ENCODE peak calls at places on chromosome 1, in four cellular contexts. One of them, this sample, is unnamed.

GRCh38 chr1:70397013-70397412 is 14.1 kb upstream of the CTH start:
- DNase-seq in brain microvascular endothelial cell: no peak
- DNase-seq in kidney epithelial cell: no peak
- DNase-seq in thyroid gland: no peak
- DNase-seq in this sample: no peak

GRCh38 chr1:160500321-160500990 is 22.6 kb downstream of the SLAMF6 start:
- DNase-seq in thyroid gland: no peak
- DNase-seq in kidney epithelial cell: no peak
- DNase-seq in brain microvascular endothelial cell: no peak
- DNase-seq in this sample: no peak

GRCh38 chr1:59672851-59673574 is 141.7 kb upstream of the HOOK1 start:
- DNase-seq in brain microvascular endothelial cell: peak
- DNase-seq in thyroid gland: no peak
- DNase-seq in kidney epithelial cell: peak
- DNase-seq in this sample: peak

GRCh38 chr1:161473363-161473762 is 31.9 kb upstream of the FCGR2A start:
- DNase-seq in brain microvascular endothelial cell: no peak
- DNase-seq in kidney epithelial cell: no peak
- DNase-seq in thyroid gland: no peak
- DNase-seq in this sample: no peak

GRCh38 chr1:151399890-151400235 is 490 bp downstream of the PSMB4 start:
- DNase-seq in kidney epithelial cell: no peak
- DNase-seq in thyroid gland: peak
- DNase-seq in brain microvascular endothelial cell: peak
- DNase-seq in this sample: no peak

GRCh38 chr1:71526824-71527223 is 446.0 kb upstream of the ZRANB2 start:
- DNase-seq in thyroid gland: no peak
- DNase-seq in kidney epithelial cell: no peak
- DNase-seq in brain microvascular endothelial cell: no peak
- DNase-seq in this sample: no peak

GRCh38 chr1:34163792-34164509 is 1.1 kb downstream of the CSMD2 start:
- DNase-seq in brain microvascular endothelial cell: no peak
- DNase-seq in kidney epithelial cell: no peak
- DNase-seq in thyroid gland: no peak
- DNase-seq in this sample: no peak

GRCh38 chr1:27508139-27508665 is 18.2 kb upstream of the WASF2 start:
- DNase-seq in thyroid gland: no peak
- DNase-seq in brain microvascular endothelial cell: no peak
- DNase-seq in kidney epithelial cell: no peak
- DNase-seq in this sample: no peak

GRCh38 chr1:222904451-222904850 is 89.6 kb downstream of the DISP1 start:
- DNase-seq in thyroid gland: peak
- DNase-seq in brain microvascular endothelial cell: no peak
- DNase-seq in kidney epithelial cell: no peak
- DNase-seq in this sample: no peak

GRCh38 chr1:181116819-181117390 is 28.4 kb downstream of the IER5 start:
- DNase-seq in thyroid gland: no peak
- DNase-seq in kidney epithelial cell: no peak
- DNase-seq in brain microvascular endothelial cell: no peak
- DNase-seq in this sample: no peak

GRCh38 chr1:243433737-243434370 is 178.0 kb downstream of the SDCCAG8 start:
- DNase-seq in kidney epithelial cell: no peak
- DNase-seq in thyroid gland: no peak
- DNase-seq in brain microvascular endothelial cell: peak
- DNase-seq in this sample: no peak

GRCh38 chr1:180182721-180183311 is 28.1 kb downstream of the QSOX1 start:
- DNase-seq in kidney epithelial cell: no peak
- DNase-seq in brain microvascular endothelial cell: no peak
- DNase-seq in thyroid gland: no peak
- DNase-seq in this sample: no peak

GRCh38 chr1:57302812-57303607 is 120.8 kb downstream of the DAB1 start:
- DNase-seq in brain microvascular endothelial cell: no peak
- DNase-seq in thyroid gland: no peak
- DNase-seq in kidney epithelial cell: no peak
- DNase-seq in this sample: no peak

GRCh38 chr1:220813013-220813412 is 26.3 kb downstream of the MTARC1 start:
- DNase-seq in kidney epithelial cell: no peak
- DNase-seq in thyroid gland: no peak
- DNase-seq in brain microvascular endothelial cell: no peak
- DNase-seq in this sample: no peak
- TF ChIP-seq CTCF in kidney epithelial cell: no peak
- TF ChIP-seq CTCF in thyroid gland: no peak
- TF ChIP-seq CTCF in brain microvascular endothelial cell: no peak
- TF ChIP-seq CTCF in this sample: no peak

GRCh38 chr1:15153842-15154479 is 414 bp downstream of the TMEM51 start:
- DNase-seq in kidney epithelial cell: no peak
- DNase-seq in brain microvascular endothelial cell: peak
- DNase-seq in thyroid gland: peak
- DNase-seq in this sample: no peak
- H3K4me3 ChIP-seq in kidney epithelial cell: peak
- H3K4me3 ChIP-seq in brain microvascular endothelial cell: peak
- H3K4me3 ChIP-seq in thyroid gland: peak
- H3K4me3 ChIP-seq in this sample: peak

GRCh38 chr1:24642481-24643361 is at the start of gene SRRM1:
- DNase-seq in brain microvascular endothelial cell: peak
- DNase-seq in thyroid gland: peak
- DNase-seq in kidney epithelial cell: peak
- DNase-seq in this sample: peak
- TF ChIP-seq CTCF in brain microvascular endothelial cell: peak
- TF ChIP-seq CTCF in thyroid gland: peak
- TF ChIP-seq CTCF in kidney epithelial cell: no peak
- TF ChIP-seq CTCF in this sample: peak

GRCh38 chr1:108053291-108054023 is 88.5 kb upstream of the VAV3 start:
- DNase-seq in kidney epithelial cell: no peak
- DNase-seq in brain microvascular endothelial cell: peak
- DNase-seq in thyroid gland: no peak
- DNase-seq in this sample: no peak

GRCh38 chr1:108050134-108050533 is 85.2 kb upstream of the VAV3 start:
- DNase-seq in kidney epithelial cell: no peak
- DNase-seq in thyroid gland: no peak
- DNase-seq in brain microvascular endothelial cell: no peak
- DNase-seq in this sample: no peak

GRCh38 chr1:108050911-108051624 is 86.1 kb upstream of the VAV3 start:
- DNase-seq in kidney epithelial cell: no peak
- DNase-seq in brain microvascular endothelial cell: no peak
- DNase-seq in thyroid gland: no peak
- DNase-seq in this sample: no peak

GRCh38 chr1:108049083-108049819 is 84.3 kb upstream of the VAV3 start:
- DNase-seq in brain microvascular endothelial cell: peak
- DNase-seq in thyroid gland: peak
- DNase-seq in kidney epithelial cell: peak
- DNase-seq in this sample: no peak

GRCh38 chr1:108051625-108052382 is 86.8 kb upstream of the VAV3 start:
- DNase-seq in brain microvascular endothelial cell: no peak
- DNase-seq in thyroid gland: no peak
- DNase-seq in kidney epithelial cell: no peak
- DNase-seq in this sample: no peak
- H3K4me3 ChIP-seq in brain microvascular endothelial cell: no peak
- H3K4me3 ChIP-seq in thyroid gland: no peak
- H3K4me3 ChIP-seq in kidney epithelial cell: no peak
- H3K4me3 ChIP-seq in this sample: no peak